ENCODE peak calls at places on chromosomes 5 and 9, in six cellular contexts. T is spleen, A is Calu3, D is transverse colon, K is non-pigmented ciliary epithelial cell, N is RCC 7860. Y is an unnamed sample.

GRCh38 chr5:616342-617039 is 4.4 kb downstream of the CEP72 start:
- DNase-seq in T (peak; percentile 62), A (peak; percentile 33), D (no peak), K (no peak), N (no peak), Y (no peak)

GRCh38 chr5:73967347-73967746 is 341.4 kb downstream of the ARHGEF28 start:
- DNase-seq in T (no peak), A (no peak), D (no peak), K (no peak), N (no peak), Y (no peak)

GRCh38 chr9:79817469-79818004 is 245.8 kb downstream of the TLE4 start:
- DNase-seq in T (no peak), A (no peak), D (no peak), K (no peak), N (peak; percentile 81), Y (no peak)

GRCh38 chr5:172727551-172727950 is 43.4 kb downstream of the DUSP1 start:
- DNase-seq in T (peak; percentile 56), A (no peak), D (no peak), K (no peak), N (no peak), Y (no peak)

GRCh38 chr9:33263131-33263935 is 1.2 kb downstream of the BAG1 start:
- DNase-seq in T (peak; percentile 78), A (no peak), D (no peak), K (no peak), N (peak; percentile 25), Y (no peak)

GRCh38 chr9:72292184-72292787 is 72.7 kb downstream of the ZFAND5 start:
- DNase-seq in T (no peak), A (peak; percentile 12), D (no peak), K (no peak), N (peak; percentile 47), Y (no peak)

GRCh38 chr9:94692601-94693000 is 33.9 kb upstream of the AOPEP start:
- DNase-seq in T (no peak), A (peak; percentile 8), D (no peak), K (no peak), N (peak; percentile 93), Y (no peak)

GRCh38 chr5:173884402-173885053 is 3.6 kb upstream of the CPEB4 start:
- DNase-seq in T (no peak), A (peak; percentile 57), D (peak; percentile 77), K (no peak), N (no peak), Y (peak; percentile 53)

GRCh38 chr9:84239341-84239740 is 101.2 kb downstream of the SLC28A3 start:
- DNase-seq in T (no peak), A (no peak), D (no peak), K (peak; percentile 19), N (no peak), Y (no peak)

GRCh38 chr5:159581502-159582249 is 251.4 kb upstream of the IL12B start:
- DNase-seq in T (no peak), A (peak; percentile 85), D (no peak), K (peak; percentile 62), N (peak; percentile 98), Y (peak; percentile 73)

GRCh38 chr5:82664711-82665110 is 386.6 kb upstream of the RPS23 start:
- DNase-seq in T (no peak), A (no peak), D (no peak), K (no peak), N (no peak), Y (no peak)

GRCh38 chr5:158951951-158952545 is 147.7 kb downstream of the EBF1 start:
- DNase-seq in T (no peak), A (no peak), D (no peak), K (no peak), N (no peak), Y (no peak)

GRCh38 chr9:69785757-69786156 is 25.9 kb upstream of the PTAR1 start:
- DNase-seq in T (no peak), A (no peak), D (no peak), K (no peak), N (peak; percentile 13), Y (no peak)

GRCh38 chr5:171207256-171207866 is 101.7 kb upstream of the TLX3 start:
- DNase-seq in T (no peak), A (peak; percentile 47), D (no peak), K (peak; percentile 18), N (peak; percentile 28), Y (peak; percentile 17)

GRCh38 chr9:124078641-124079040 is 67.1 kb downstream of the LHX2 start:
- DNase-seq in T (no peak), A (no peak), D (no peak), K (peak; percentile 28), N (peak; percentile 26), Y (no peak)

GRCh38 chr9:113508111-113508749 is 44.7 kb downstream of the RGS3 start:
- DNase-seq in T (peak; percentile 66), A (peak; percentile 31), D (peak; percentile 87), K (no peak), N (no peak), Y (peak; percentile 71)

GRCh38 chr5:69335341-69335975 is 2.9 kb upstream of the CCDC125 start:
- DNase-seq in T (no peak), A (no peak), D (no peak), K (no peak), N (no peak), Y (no peak)